ENCODE peak calls at places on chromosomes 12 and 14, in nine cellular contexts. B is keratinocyte, E is hepatocyte, W is upper lobe of right lung, Z is RWPE1, D is neural progenitor cell, C is Peyer's patch, R is activated B cell treated with CpG ODN at 0.5 μM for 24 hours, K is WTC11. M is an unnamed sample.

GRCh38 chr12:56581418-56582145 is 48.5 kb downstream of the BAZ2A start:
- DNase-seq in D (no peak), Z (peak), R (no peak), E (no peak), W (no peak), C (no peak), K (no peak), B (peak), M (no peak)

GRCh38 chr14:78123650-78124253 is 46.4 kb upstream of the NRXN3 start:
- DNase-seq in K (no peak), D (no peak), R (no peak), B (no peak), E (no peak), C (no peak), W (no peak), Z (no peak), M (no peak)

GRCh38 chr14:35695647-35696046 is 113.4 kb downstream of the RALGAPA1 start:
- DNase-seq in Z (no peak), W (no peak), K (no peak), C (no peak), B (no peak), D (no peak), E (no peak), R (no peak), M (no peak)

GRCh38 chr12:63264629-63265028 is 113.6 kb upstream of the AVPR1A start:
- DNase-seq in D (no peak), R (no peak), W (no peak), K (no peak), Z (no peak), C (no peak), B (no peak), E (no peak), M (no peak)

GRCh38 chr14:89933002-89933401 is 21.5 kb downstream of the EFCAB11 start:
- DNase-seq in B (no peak), R (no peak), E (no peak), W (no peak), C (no peak), D (no peak), Z (no peak), K (no peak), M (no peak)

GRCh38 chr12:96501139-96501741 is 11.9 kb downstream of the CFAP54 start:
- DNase-seq in R (no peak), E (peak), K (no peak), C (peak), W (no peak), D (no peak), B (no peak), Z (peak), M (peak)

GRCh38 chr12:49806321-49806813 is 21.8 kb downstream of the NCKAP5L start:
- DNase-seq in E (no peak), W (no peak), Z (no peak), C (no peak), B (no peak), R (no peak), D (no peak), K (no peak), M (no peak)

GRCh38 chr12:94172031-94172430 is 23.7 kb downstream of the PLXNC1 start:
- DNase-seq in C (no peak), R (no peak), Z (no peak), K (no peak), D (peak), E (no peak), W (no peak), B (no peak), M (no peak)

GRCh38 chr12:13980548-13981295 is 680 bp downstream of the GRIN2B start:
- DNase-seq in B (no peak), W (no peak), D (peak), Z (no peak), R (no peak), E (peak), K (peak), C (no peak), M (no peak)

GRCh38 chr12:87866602-87867292 is 162.5 kb downstream of the C12orf50 start:
- DNase-seq in Z (peak), R (no peak), K (no peak), B (no peak), D (peak), E (peak), W (no peak), C (no peak), M (no peak)

GRCh38 chr12:101642115-101643067 is 47.6 kb downstream of the MYBPC1 start:
- DNase-seq in R (no peak), K (peak), B (no peak), E (peak), D (peak), W (peak), C (peak), Z (no peak), M (no peak)

GRCh38 chr12:50763637-50764115 is at the start of gene ATF1:
- DNase-seq in R (peak), W (peak), B (peak), C (peak), E (peak), K (peak), Z (peak), D (peak), M (peak)

GRCh38 chr12:10189653-10190052 is 10.8 kb downstream of the TMEM52B start:
- DNase-seq in Z (no peak), D (no peak), K (no peak), W (no peak), C (no peak), E (no peak), B (no peak), R (no peak), M (no peak)

GRCh38 chr14:91732859-91733477 is 1.1 kb upstream of the CATSPERB start:
- DNase-seq in Z (no peak), E (peak), R (no peak), C (no peak), B (no peak), K (no peak), W (no peak), D (no peak), M (no peak)

GRCh38 chr14:104887623-104888488 is 22.8 kb downstream of the CEP170B start:
- DNase-seq in W (peak), C (peak), R (peak), K (no peak), Z (no peak), D (no peak), E (no peak), B (no peak), M (peak)

GRCh38 chr12:69906411-69907216 is 81.6 kb downstream of the MYRFL start:
- DNase-seq in K (no peak), W (no peak), B (no peak), Z (no peak), R (no peak), E (no peak), D (no peak), C (no peak), M (no peak)

GRCh38 chr14:23883684-23884540 is 69.7 kb upstream of the DHRS4 start:
- DNase-seq in C (no peak), W (no peak), K (no peak), E (no peak), Z (no peak), B (no peak), R (no peak), D (no peak), M (no peak)

GRCh38 chr14:106459971-106460730 is 933.8 kb downstream of the TMEM121 start:
- DNase-seq in C (peak), K (peak), E (no peak), W (no peak), B (no peak), Z (peak), R (peak), D (no peak), M (peak)
- TF ChIP-seq CTCF in C (no peak), K (no peak), E (no peak), W (peak), B (no peak), Z (peak), R (no peak), D (no peak), M (peak)

GRCh38 chr12:113005759-113006158 is 27.4 kb downstream of the OAS2 start:
- DNase-seq in E (no peak), B (no peak), D (peak), Z (no peak), R (no peak), K (no peak), W (no peak), C (peak), M (no peak)
- TF ChIP-seq CTCF in E (peak), B (peak), D (peak), Z (peak), R (no peak), K (no peak), W (no peak), C (no peak), M (peak)

DNA sequence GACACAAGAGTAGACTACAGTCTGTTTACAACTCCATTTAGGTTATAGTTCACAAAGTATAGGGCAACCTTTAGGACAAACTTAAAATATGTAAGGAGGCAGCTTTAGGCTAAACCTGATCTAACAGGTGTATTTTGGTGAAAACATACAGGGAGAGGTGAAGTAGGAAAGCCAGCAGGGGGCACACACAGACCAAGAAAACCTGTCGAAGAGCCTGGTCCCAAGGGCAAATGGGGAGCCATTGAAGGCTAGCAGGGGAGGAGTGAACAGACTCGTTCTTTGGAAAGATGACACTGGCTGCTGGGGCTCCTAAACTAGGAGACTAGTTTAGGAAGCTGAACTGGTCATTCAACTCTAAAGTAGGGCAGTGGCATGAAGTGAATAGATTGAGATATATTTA is 138.8 kb upstream of the WSCD2 start:
- DNase-seq in D (peak), C (peak), R (no peak), K (peak), Z (no peak), E (peak), B (no peak), W (peak), M (no peak)
- TF ChIP-seq CTCF in D (peak), C (no peak), R (no peak), K (peak), Z (no peak), E (peak), B (peak), W (peak), M (peak)

DNA sequence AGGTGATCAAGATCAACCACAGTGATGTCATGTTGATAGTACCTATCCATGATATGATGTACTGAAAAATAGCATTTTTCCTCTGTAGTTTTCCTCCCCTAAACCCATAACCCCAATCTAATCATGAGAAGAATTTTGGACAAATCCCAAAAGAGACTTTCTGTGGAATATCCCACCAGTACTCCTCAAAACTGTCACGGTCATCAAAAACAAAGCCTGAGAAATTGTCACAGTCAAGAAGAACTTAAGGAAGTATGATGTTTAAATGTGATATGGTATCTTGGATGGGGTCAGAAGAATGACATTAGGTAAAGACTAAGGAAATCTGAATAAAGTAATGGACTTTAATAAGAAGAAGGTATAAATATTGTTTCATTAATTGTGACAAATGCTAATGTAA is 248.8 kb downstream of the RMST start:
- DNase-seq in Z (no peak), E (no peak), B (no peak), W (no peak), C (no peak), K (no peak), R (no peak), D (no peak), M (no peak)
- TF ChIP-seq CTCF in Z (no peak), E (no peak), B (no peak), W (no peak), C (no peak), K (no peak), R (no peak), D (no peak), M (no peak)

M was measured in natural killer cell.